ENCODE peak calls at places on chromosomes 4 and X, in four cellular contexts. K is endothelial cell of umbilical vein, P is neural progenitor cell, Z is fibroblast of lung. W is an unnamed sample. For H3K27me3, the result is how much of the 10 kb centered on the place peaks cover.

GRCh38 chr4:81724925-81725329 is 253.2 kb upstream of the RASGEF1B start:
- DNase-seq in K (no peak), P (peak), Z (peak), W (peak)

GRCh38 chr4:110503588-110504435 is 27.9 kb downstream of the ENPEP start:
- DNase-seq in K (no peak), Z (peak), P (no peak), W (no peak)

GRCh38 chr4:164997941-164998340 is 20.5 kb upstream of the TRIM61 start:
- DNase-seq in K (no peak), P (no peak), Z (no peak), W (no peak)

GRCh38 chrX:87338510-87338909 is 179.1 kb upstream of the KLHL4 start:
- DNase-seq in Z (peak), P (peak), K (peak), W (peak)

GRCh38 chr4:55791666-55792065 is 27.9 kb upstream of the EXOC1L start:
- DNase-seq in K (no peak), Z (no peak), P (no peak), W (peak)

GRCh38 chr4:73911746-73912145 is 42.6 kb downstream of the CXCL1 start:
- DNase-seq in P (no peak), K (peak), Z (no peak), W (no peak)

GRCh38 chr4:18366762-18367358 is 345.3 kb upstream of the LCORL start:
- DNase-seq in P (peak), Z (peak), K (peak), W (peak)

GRCh38 chr4:45621926-45622325 is 501.9 kb downstream of the GABRG1 start:
- DNase-seq in P (no peak), Z (peak), K (no peak), W (peak)

GRCh38 chr4:74543983-74544382 is 99.0 kb downstream of the AREG start:
- DNase-seq in P (no peak), K (no peak), Z (peak), W (no peak)

GRCh38 chrX:110734894-110735541 is 60.6 kb downstream of the CHRDL1 start:
- DNase-seq in P (peak), Z (peak), K (no peak), W (peak)

GRCh38 chr4:1780435-1780834 is 12.7 kb upstream of the FGFR3 start:
- DNase-seq in P (no peak), Z (no peak), K (no peak), W (no peak)
- H3K27me3 ChIP-seq in P (under half), Z (under half), K (under half), W (under half)

GRCh38 chrX:122771933-122772332 is 412.1 kb upstream of the GRIA3 start:
- DNase-seq in P (no peak), Z (no peak), K (no peak), W (no peak)
- H3K9ac ChIP-seq in P (no peak), Z (no peak), K (no peak), W (no peak)

GRCh38 chr4:578451-579443 is 2.7 kb upstream of the TMEM271 start:
- DNase-seq in Z (no peak), K (no peak), P (no peak), W (no peak)
- H3K27me3 ChIP-seq in Z (under half), K (under half), P (half or more), W (under half)

GRCh38 chrX:1455948-1456280 is 3.2 kb upstream of the ASMTL start:
- DNase-seq in P (no peak), Z (no peak), K (no peak), W (no peak)
- H3K9ac ChIP-seq in P (no peak), Z (no peak), K (no peak), W (no peak)